ENCODE peak calls at places on chromosomes 2 and 18, in six cellular contexts. One of them, this sample, is unnamed.

GRCh38 chr18:78531637-78532036 is 448.0 kb upstream of the SALL3 start:
- DNase-seq in BE2C: no peak
- DNase-seq in glutamatergic neuron: no peak
- DNase-seq in bronchial epithelial cell: no peak
- DNase-seq in PC-9: no peak
- DNase-seq in left ventricle myocardium inferior: no peak
- DNase-seq in this sample: no peak

GRCh38 chr18:5237723-5238370 is 40.8 kb upstream of the AKAIN1 start:
- DNase-seq in BE2C: peak; percentile 78
- DNase-seq in glutamatergic neuron: peak; percentile 91
- DNase-seq in bronchial epithelial cell: peak; percentile 67
- DNase-seq in PC-9: peak; percentile 86
- DNase-seq in left ventricle myocardium inferior: peak; percentile 89
- DNase-seq in this sample: peak; percentile 98

GRCh38 chr2:112162341-112162740 is 24.2 kb downstream of the FBLN7 start:
- DNase-seq in BE2C: no peak
- DNase-seq in glutamatergic neuron: no peak
- DNase-seq in bronchial epithelial cell: no peak
- DNase-seq in PC-9: no peak
- DNase-seq in left ventricle myocardium inferior: no peak
- DNase-seq in this sample: no peak

GRCh38 chr2:219000569-219000960 is 7.3 kb upstream of the CRYBA2 start:
- DNase-seq in BE2C: peak; percentile 68
- DNase-seq in glutamatergic neuron: no peak
- DNase-seq in bronchial epithelial cell: no peak
- DNase-seq in PC-9: no peak
- DNase-seq in left ventricle myocardium inferior: no peak
- DNase-seq in this sample: no peak

GRCh38 chr2:42569883-42570282 is 1.5 kb downstream of the MTA3 start:
- DNase-seq in BE2C: no peak
- DNase-seq in glutamatergic neuron: no peak
- DNase-seq in bronchial epithelial cell: no peak
- DNase-seq in PC-9: no peak
- DNase-seq in left ventricle myocardium inferior: no peak
- DNase-seq in this sample: no peak

GRCh38 chr18:69895081-69896047 is 52.3 kb downstream of the CD226 start:
- DNase-seq in BE2C: no peak
- DNase-seq in glutamatergic neuron: no peak
- DNase-seq in bronchial epithelial cell: no peak
- DNase-seq in PC-9: no peak
- DNase-seq in left ventricle myocardium inferior: no peak
- DNase-seq in this sample: no peak

GRCh38 chr18:12518326-12518725 is 110.6 kb downstream of the PRELID3A start:
- DNase-seq in BE2C: no peak
- DNase-seq in glutamatergic neuron: no peak
- DNase-seq in bronchial epithelial cell: no peak
- DNase-seq in PC-9: no peak
- DNase-seq in left ventricle myocardium inferior: no peak
- DNase-seq in this sample: no peak

GRCh38 chr2:27776097-27776496 is 4.6 kb downstream of the MRPL33 start:
- DNase-seq in BE2C: peak; percentile 63
- DNase-seq in glutamatergic neuron: no peak
- DNase-seq in bronchial epithelial cell: no peak
- DNase-seq in PC-9: no peak
- DNase-seq in left ventricle myocardium inferior: peak; percentile 58
- DNase-seq in this sample: no peak

GRCh38 chr2:217360781-217361485 is 501.1 kb upstream of the TNP1 start:
- DNase-seq in BE2C: peak; percentile 26
- DNase-seq in glutamatergic neuron: no peak
- DNase-seq in bronchial epithelial cell: no peak
- DNase-seq in PC-9: peak; percentile 37
- DNase-seq in left ventricle myocardium inferior: no peak
- DNase-seq in this sample: no peak

GRCh38 chr2:196638765-196639164 is 750 bp upstream of the CCDC150 start:
- DNase-seq in BE2C: no peak
- DNase-seq in glutamatergic neuron: no peak
- DNase-seq in bronchial epithelial cell: no peak
- DNase-seq in PC-9: no peak
- DNase-seq in left ventricle myocardium inferior: no peak
- DNase-seq in this sample: peak; percentile 25

GRCh38 chr2:46569061-46569560 is 89.7 kb downstream of the TMEM247 start:
- DNase-seq in BE2C: no peak
- DNase-seq in glutamatergic neuron: no peak
- DNase-seq in bronchial epithelial cell: no peak
- DNase-seq in PC-9: no peak
- DNase-seq in left ventricle myocardium inferior: no peak
- DNase-seq in this sample: no peak

GRCh38 chr2:192885569-192886160 is 690.9 kb upstream of the TMEFF2 start:
- DNase-seq in BE2C: peak; percentile 36
- DNase-seq in glutamatergic neuron: no peak
- DNase-seq in bronchial epithelial cell: peak; percentile 82
- DNase-seq in PC-9: no peak
- DNase-seq in left ventricle myocardium inferior: no peak
- DNase-seq in this sample: no peak

GRCh38 chr2:72236445-72237067 is 88.9 kb upstream of the CYP26B1 start:
- DNase-seq in BE2C: no peak
- DNase-seq in glutamatergic neuron: no peak
- DNase-seq in bronchial epithelial cell: peak; percentile 94
- DNase-seq in PC-9: peak; percentile 9
- DNase-seq in left ventricle myocardium inferior: no peak
- DNase-seq in this sample: no peak

GRCh38 chr2:205280630-205281225 is 401.6 kb upstream of the NRP2 start:
- DNase-seq in BE2C: no peak
- DNase-seq in glutamatergic neuron: no peak
- DNase-seq in bronchial epithelial cell: no peak
- DNase-seq in PC-9: no peak
- DNase-seq in left ventricle myocardium inferior: no peak
- DNase-seq in this sample: no peak

GRCh38 chr18:23619388-23619873 is 33.1 kb upstream of the NPC1 start:
- DNase-seq in BE2C: no peak
- DNase-seq in glutamatergic neuron: peak; percentile 49
- DNase-seq in bronchial epithelial cell: no peak
- DNase-seq in PC-9: no peak
- DNase-seq in left ventricle myocardium inferior: peak; percentile 21
- DNase-seq in this sample: no peak

GRCh38 chr18:79402209-79402576 is 6.5 kb downstream of the NFATC1 start:
- DNase-seq in BE2C: no peak
- DNase-seq in glutamatergic neuron: peak; percentile 15
- DNase-seq in bronchial epithelial cell: no peak
- DNase-seq in PC-9: no peak
- DNase-seq in left ventricle myocardium inferior: peak; percentile 13
- DNase-seq in this sample: no peak

GRCh38 chr18:7366597-7366996 is 135.7 kb downstream of the LRRC30 start:
- DNase-seq in BE2C: no peak
- DNase-seq in glutamatergic neuron: no peak
- DNase-seq in bronchial epithelial cell: no peak
- DNase-seq in PC-9: no peak
- DNase-seq in left ventricle myocardium inferior: no peak
- DNase-seq in this sample: peak; percentile 50

GRCh38 chr2:228519561-228519960 is 338.1 kb upstream of the SPHKAP start:
- DNase-seq in BE2C: no peak
- DNase-seq in glutamatergic neuron: no peak
- DNase-seq in bronchial epithelial cell: no peak
- DNase-seq in PC-9: no peak
- DNase-seq in left ventricle myocardium inferior: no peak
- DNase-seq in this sample: no peak

GRCh38 chr2:225379861-225380260 is 19.6 kb upstream of the NYAP2 start:
- DNase-seq in BE2C: no peak
- DNase-seq in glutamatergic neuron: no peak
- DNase-seq in bronchial epithelial cell: no peak
- DNase-seq in PC-9: peak; percentile 28
- DNase-seq in left ventricle myocardium inferior: no peak
- DNase-seq in this sample: no peak

GRCh38 chr18:36176739-36177138 is 10.6 kb upstream of the MOCOS start:
- DNase-seq in BE2C: no peak
- DNase-seq in glutamatergic neuron: no peak
- DNase-seq in bronchial epithelial cell: peak; percentile 39
- DNase-seq in PC-9: no peak
- DNase-seq in left ventricle myocardium inferior: no peak
- DNase-seq in this sample: no peak

GRCh38 chr2:67733517-67733916 is 329.3 kb downstream of the C1D start:
- DNase-seq in BE2C: peak; percentile 62
- DNase-seq in glutamatergic neuron: peak; percentile 50
- DNase-seq in bronchial epithelial cell: peak; percentile 19
- DNase-seq in PC-9: peak; percentile 5
- DNase-seq in left ventricle myocardium inferior: no peak
- DNase-seq in this sample: no peak

GRCh38 chr2:55013936-55014335 is 36.3 kb downstream of the RTN4 start:
- DNase-seq in BE2C: no peak
- DNase-seq in glutamatergic neuron: no peak
- DNase-seq in bronchial epithelial cell: no peak
- DNase-seq in PC-9: no peak
- DNase-seq in left ventricle myocardium inferior: no peak
- DNase-seq in this sample: no peak
- TF ChIP-seq CTCF in BE2C: no peak
- TF ChIP-seq CTCF in glutamatergic neuron: no peak
- TF ChIP-seq CTCF in bronchial epithelial cell: no peak
- TF ChIP-seq CTCF in PC-9: no peak
- TF ChIP-seq CTCF in left ventricle myocardium inferior: peak; percentile 32
- TF ChIP-seq CTCF in this sample: no peak

DNA sequence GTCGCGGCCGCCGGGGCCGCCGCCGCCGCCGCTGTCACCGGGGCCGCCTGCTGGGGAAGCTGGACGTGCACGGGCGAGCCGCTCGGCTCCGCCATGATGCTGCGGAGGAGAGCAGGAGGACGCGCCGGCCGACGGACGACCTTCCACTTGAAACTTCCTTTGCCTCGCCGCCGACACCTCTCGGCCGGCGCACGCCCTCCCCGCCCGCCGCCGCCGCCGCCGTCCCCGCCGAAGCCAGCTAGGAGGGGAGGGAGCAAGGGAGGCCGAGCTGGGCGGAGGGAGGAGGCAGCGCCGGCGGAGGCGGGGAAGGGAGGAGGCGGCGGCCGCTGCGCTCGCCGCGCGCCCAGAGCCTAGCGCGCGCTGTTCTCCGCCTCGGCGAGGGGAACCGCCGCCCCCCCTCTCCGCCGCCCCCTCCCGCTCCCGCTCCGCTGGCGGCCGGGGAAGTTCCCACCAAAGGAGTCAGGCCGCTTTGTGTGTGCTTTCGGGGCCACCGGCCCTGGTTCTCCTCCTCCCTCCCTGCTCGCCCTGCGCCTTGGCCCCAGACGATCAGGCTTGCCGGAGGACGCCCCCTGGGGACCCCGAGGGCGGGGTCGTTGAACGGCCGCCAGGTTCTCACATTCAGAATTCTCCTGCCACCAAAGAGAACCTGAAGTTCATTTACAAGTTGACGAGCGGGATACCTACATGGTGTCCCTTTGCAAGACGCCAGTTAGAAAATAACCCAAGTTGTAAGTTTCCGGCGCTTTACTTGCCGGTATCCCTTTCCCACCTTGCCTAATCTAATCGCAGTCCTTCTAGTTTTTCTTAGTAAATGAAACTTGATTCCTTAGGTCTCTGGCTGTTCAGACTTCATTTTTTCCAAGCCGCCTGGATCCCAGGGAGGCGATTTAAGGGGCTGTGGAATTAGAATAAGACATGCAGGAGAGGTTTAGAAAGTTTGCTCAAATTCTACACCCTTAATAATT is at the start of gene STK39:
- DNase-seq in BE2C: peak; percentile 66
- DNase-seq in glutamatergic neuron: peak; percentile 85
- DNase-seq in bronchial epithelial cell: peak; percentile 43
- DNase-seq in PC-9: peak; percentile 74
- DNase-seq in left ventricle myocardium inferior: peak; percentile 82
- DNase-seq in this sample: peak; percentile 78
- TF ChIP-seq CTCF in BE2C: no peak
- TF ChIP-seq CTCF in glutamatergic neuron: no peak
- TF ChIP-seq CTCF in bronchial epithelial cell: no peak
- TF ChIP-seq CTCF in PC-9: no peak
- TF ChIP-seq CTCF in left ventricle myocardium inferior: no peak
- TF ChIP-seq CTCF in this sample: no peak

GRCh38 chr18:25674183-25674582 is 322.2 kb upstream of the ZNF521 start:
- DNase-seq in BE2C: no peak
- DNase-seq in glutamatergic neuron: no peak
- DNase-seq in bronchial epithelial cell: no peak
- DNase-seq in PC-9: no peak
- DNase-seq in left ventricle myocardium inferior: no peak
- DNase-seq in this sample: no peak

GRCh38 chr18:25675123-25675850 is 323.3 kb upstream of the ZNF521 start:
- DNase-seq in BE2C: no peak
- DNase-seq in glutamatergic neuron: no peak
- DNase-seq in bronchial epithelial cell: no peak
- DNase-seq in PC-9: no peak
- DNase-seq in left ventricle myocardium inferior: no peak
- DNase-seq in this sample: no peak

GRCh38 chr18:25672490-25672889 is 320.5 kb upstream of the ZNF521 start:
- DNase-seq in BE2C: peak; percentile 9
- DNase-seq in glutamatergic neuron: peak; percentile 43
- DNase-seq in bronchial epithelial cell: no peak
- DNase-seq in PC-9: no peak
- DNase-seq in left ventricle myocardium inferior: no peak
- DNase-seq in this sample: no peak

DNA sequence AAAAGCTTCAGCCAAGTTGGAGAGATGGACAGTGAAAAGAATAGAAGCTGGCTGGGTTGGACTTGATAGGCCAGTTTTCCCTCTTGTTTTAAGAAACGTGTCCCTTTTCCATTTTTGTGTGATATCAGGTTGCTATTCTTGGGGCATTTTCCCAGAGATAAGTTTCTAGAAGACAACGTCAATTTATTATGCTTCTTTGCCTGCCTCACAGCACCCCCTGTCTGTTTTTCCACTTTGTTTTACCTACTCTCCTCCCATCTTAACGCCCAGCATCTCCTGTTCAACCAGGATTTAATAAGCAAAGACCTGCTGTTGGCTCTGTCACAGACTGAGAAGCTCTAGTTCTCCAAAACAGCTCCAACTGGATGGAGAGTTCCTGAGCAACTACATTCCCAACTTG is 317.8 kb upstream of the ZNF521 start:
- DNase-seq in BE2C: no peak
- DNase-seq in glutamatergic neuron: no peak
- DNase-seq in bronchial epithelial cell: no peak
- DNase-seq in PC-9: no peak
- DNase-seq in left ventricle myocardium inferior: no peak
- DNase-seq in this sample: no peak
- TF ChIP-seq CTCF in BE2C: no peak
- TF ChIP-seq CTCF in glutamatergic neuron: no peak
- TF ChIP-seq CTCF in bronchial epithelial cell: no peak
- TF ChIP-seq CTCF in PC-9: no peak
- TF ChIP-seq CTCF in left ventricle myocardium inferior: peak; percentile 34
- TF ChIP-seq CTCF in this sample: no peak

GRCh38 chr2:187500585-187501359 is 52.7 kb upstream of the CALCRL start:
- DNase-seq in BE2C: no peak
- DNase-seq in glutamatergic neuron: no peak
- DNase-seq in bronchial epithelial cell: peak; percentile 28
- DNase-seq in PC-9: peak; percentile 1
- DNase-seq in left ventricle myocardium inferior: no peak
- DNase-seq in this sample: no peak
- TF ChIP-seq CTCF in BE2C: peak; percentile 22
- TF ChIP-seq CTCF in glutamatergic neuron: peak; percentile 12
- TF ChIP-seq CTCF in bronchial epithelial cell: no peak
- TF ChIP-seq CTCF in PC-9: peak; percentile 23
- TF ChIP-seq CTCF in left ventricle myocardium inferior: peak; percentile 12
- TF ChIP-seq CTCF in this sample: no peak

GRCh38 chr2:137888845-137889244 is 75.4 kb upstream of the HNMT start:
- DNase-seq in BE2C: peak; percentile 40
- DNase-seq in glutamatergic neuron: peak; percentile 71
- DNase-seq in bronchial epithelial cell: peak; percentile 56
- DNase-seq in PC-9: peak; percentile 54
- DNase-seq in left ventricle myocardium inferior: peak; percentile 19
- DNase-seq in this sample: peak; percentile 27
- TF ChIP-seq CTCF in BE2C: peak; percentile 57
- TF ChIP-seq CTCF in glutamatergic neuron: peak; percentile 40
- TF ChIP-seq CTCF in bronchial epithelial cell: peak; percentile 76
- TF ChIP-seq CTCF in PC-9: peak; percentile 66
- TF ChIP-seq CTCF in left ventricle myocardium inferior: peak; percentile 54
- TF ChIP-seq CTCF in this sample: peak; percentile 36

GRCh38 chr2:7363906-7364305 is 446.7 kb downstream of the RNF144A start:
- DNase-seq in BE2C: peak; percentile 21
- DNase-seq in glutamatergic neuron: no peak
- DNase-seq in bronchial epithelial cell: peak; percentile 8
- DNase-seq in PC-9: no peak
- DNase-seq in left ventricle myocardium inferior: no peak
- DNase-seq in this sample: no peak
- TF ChIP-seq CTCF in BE2C: peak; percentile 58
- TF ChIP-seq CTCF in glutamatergic neuron: no peak
- TF ChIP-seq CTCF in bronchial epithelial cell: peak; percentile 18
- TF ChIP-seq CTCF in PC-9: no peak
- TF ChIP-seq CTCF in left ventricle myocardium inferior: no peak
- TF ChIP-seq CTCF in this sample: no peak

This sample was measured in upper lobe of left lung.